ENCODE peak calls at places on chromosomes 16 and 17, in ten cellular contexts. F is cardiac muscle cell, S is stomach, B is endodermal cell, Y is upper lobe of right lung, L is GM23338, P is heart left ventricle, E is brain microvascular endothelial cell, Z is adrenal gland, J is left lung. R is an unnamed sample.

GRCh38 chr16:74372369-74372768 is 3.7 kb upstream of the NPIPB15 start:
- DNase-seq in F (no peak), S (no peak), B (no peak), Y (no peak), L (no peak), P (no peak), E (no peak), Z (no peak), J (no peak), R (no peak)

GRCh38 chr17:8832711-8833352 is 33.7 kb upstream of the MFSD6L start:
- DNase-seq in F (no peak), S (no peak), B (peak; percentile 97), Y (no peak), L (peak; percentile 85), P (no peak), E (no peak), Z (no peak), J (no peak), R (no peak)

GRCh38 chr17:7393613-7394451 is 493 bp downstream of the PLSCR3 start:
- DNase-seq in F (peak; percentile 16), S (peak; percentile 33), B (peak; percentile 90), Y (no peak), L (peak; percentile 88), P (no peak), E (no peak), Z (no peak), J (no peak), R (peak; percentile 44)

GRCh38 chr16:73095885-73096341 is 48.0 kb upstream of the ZFHX3 start:
- DNase-seq in F (peak; percentile 52), S (no peak), B (no peak), Y (no peak), L (no peak), P (peak; percentile 20), E (no peak), Z (peak; percentile 24), J (no peak), R (no peak)

GRCh38 chr16:30896203-30896889 is at the start of gene CTF1:
- DNase-seq in F (peak; percentile 88), S (peak; percentile 56), B (peak; percentile 93), Y (peak; percentile 88), L (peak; percentile 85), P (peak; percentile 85), E (peak; percentile 68), Z (peak; percentile 71), J (peak; percentile 79), R (peak; percentile 65)

GRCh38 chr17:44733753-44734152 is 25.0 kb upstream of the ADAM11 start:
- DNase-seq in F (peak; percentile 9), S (no peak), B (peak; percentile 90), Y (no peak), L (peak; percentile 78), P (no peak), E (peak; percentile 20), Z (no peak), J (no peak), R (peak; percentile 43)

GRCh38 chr16:1149101-1149636 is 3.7 kb upstream of the CACNA1H start:
- DNase-seq in F (no peak), S (no peak), B (no peak), Y (no peak), L (no peak), P (no peak), E (no peak), Z (no peak), J (no peak), R (no peak)

GRCh38 chr17:82752371-82753200 is 721 bp downstream of the TBCD start:
- DNase-seq in F (peak; percentile 27), S (no peak), B (peak; percentile 71), Y (peak; percentile 76), L (peak; percentile 24), P (no peak), E (no peak), Z (no peak), J (no peak), R (no peak)

GRCh38 chr16:49856741-49857330 is 924 bp upstream of the ZNF423 start:
- DNase-seq in F (peak; percentile 90), S (peak; percentile 74), B (peak; percentile 93), Y (peak; percentile 86), L (peak; percentile 89), P (peak; percentile 84), E (peak; percentile 81), Z (peak; percentile 79), J (peak; percentile 75), R (peak; percentile 11)

GRCh38 chr16:20415541-20415940 is 6.2 kb downstream of the ACSM5 start:
- DNase-seq in F (peak; percentile 10), S (no peak), B (no peak), Y (no peak), L (no peak), P (no peak), E (no peak), Z (no peak), J (no peak), R (peak; percentile 3)

GRCh38 chr17:34204402-34204801 is 50.7 kb upstream of the CCL2 start:
- DNase-seq in F (no peak), S (no peak), B (no peak), Y (no peak), L (no peak), P (no peak), E (no peak), Z (no peak), J (no peak), R (no peak)

GRCh38 chr17:34207572-34207971 is 47.5 kb upstream of the CCL2 start:
- DNase-seq in F (peak; percentile 12), S (no peak), B (no peak), Y (no peak), L (no peak), P (no peak), E (no peak), Z (no peak), J (no peak), R (no peak)

GRCh38 chr17:34205401-34205800 is 49.7 kb upstream of the CCL2 start:
- DNase-seq in F (no peak), S (no peak), B (no peak), Y (no peak), L (no peak), P (no peak), E (no peak), Z (no peak), J (no peak), R (no peak)

GRCh38 chr17:34203018-34203646 is 52.0 kb upstream of the CCL2 start:
- DNase-seq in F (no peak), S (no peak), B (no peak), Y (no peak), L (no peak), P (no peak), E (no peak), Z (no peak), J (no peak), R (no peak)

DNA sequence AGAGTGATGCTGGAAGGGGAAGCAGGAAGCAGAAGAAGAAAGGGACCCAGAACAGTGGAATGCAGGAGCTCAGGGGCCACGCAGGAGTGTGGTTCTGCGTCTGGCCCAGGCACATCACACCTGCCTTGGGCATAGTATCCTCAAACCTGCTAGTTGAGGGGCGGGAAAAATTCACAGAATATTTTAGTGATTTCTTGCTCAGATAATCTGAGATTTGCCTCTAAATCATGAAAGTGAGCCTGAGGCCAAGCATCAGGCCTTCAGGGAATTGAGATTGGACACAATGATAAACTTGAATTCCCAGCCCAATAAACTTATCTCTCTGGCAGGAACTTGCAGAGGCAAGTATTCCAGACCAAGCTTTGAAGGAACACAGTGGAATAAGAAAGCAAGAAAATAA is 48.5 kb upstream of the CCL2 start:
- DNase-seq in F (no peak), S (no peak), B (no peak), Y (no peak), L (no peak), P (no peak), E (no peak), Z (no peak), J (no peak), R (no peak)
- TF ChIP-seq CTCF in F (no peak), S (no peak), B (no peak), Y (no peak), L (no peak), P (no peak), E (no peak), Z (no peak), J (no peak), R (no peak)

DNA sequence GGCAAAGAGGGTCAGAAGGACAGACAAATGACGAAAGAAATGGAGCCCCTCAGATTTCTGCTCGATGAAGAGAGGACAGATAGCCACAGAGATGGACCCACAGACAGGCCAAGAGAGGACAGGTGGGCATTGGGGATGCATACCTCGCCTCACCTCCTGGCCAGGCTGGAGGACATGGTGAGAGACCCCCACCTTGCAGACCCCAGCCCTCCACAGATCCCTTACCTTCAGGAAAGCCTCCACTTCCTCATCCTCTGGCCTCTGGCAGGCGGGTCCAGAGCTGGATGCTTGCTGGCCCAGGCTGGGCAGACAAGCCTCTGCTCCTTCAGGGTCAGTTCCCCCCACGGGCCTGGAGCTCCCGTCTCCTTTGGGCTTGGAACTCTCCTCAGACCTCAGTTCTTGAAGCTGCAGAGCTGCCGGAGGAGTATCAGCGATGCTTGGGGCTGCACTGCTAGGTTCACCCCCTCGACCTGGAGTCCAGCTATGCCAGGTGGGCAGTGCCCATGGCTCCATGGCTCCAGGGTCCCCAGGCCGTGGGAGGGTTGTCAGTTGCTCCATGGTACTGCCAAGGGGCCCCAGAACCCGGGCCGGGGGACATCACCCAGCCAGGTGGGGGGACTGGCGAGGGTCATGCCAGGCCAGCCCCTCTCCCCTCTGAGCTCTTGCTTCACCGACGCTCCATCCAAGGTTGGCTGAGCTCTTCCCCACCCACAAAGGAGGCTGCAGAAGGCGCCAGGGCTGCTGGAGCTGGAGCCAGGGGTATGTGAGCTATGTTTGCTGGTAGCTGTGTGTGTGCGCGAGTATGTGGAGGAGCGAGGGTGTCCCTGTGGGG is 1.0 kb downstream of the TSPOAP1 start:
- DNase-seq in F (peak; percentile 23), S (no peak), B (no peak), Y (peak; percentile 67), L (no peak), P (no peak), E (no peak), Z (no peak), J (no peak), R (no peak)
- H3K4me3 ChIP-seq in F (no peak overlapping the region), S (peak overlapping the region; percentile 1), B (no peak overlapping the region), Y (peak overlapping the region; percentile 14), L (no peak overlapping the region), P (no peak overlapping the region), E (no peak overlapping the region), Z (no peak overlapping the region), J (no peak overlapping the region), R (no peak overlapping the region)

GRCh38 chr16:57504491-57504890 is 18.2 kb upstream of the DOK4 start:
- DNase-seq in F (no peak), S (no peak), B (no peak), Y (no peak), L (no peak), P (no peak), E (no peak), Z (no peak), J (no peak), R (no peak)
- H3K27me3 ChIP-seq in F (no peaks in the 10 kb centered on the region), S (no peaks in the 10 kb centered on the region), B (no peaks in the 10 kb centered on the region), Y (no peaks in the 10 kb centered on the region), L (no peaks in the 10 kb centered on the region), P (no peaks in the 10 kb centered on the region), E (no peaks in the 10 kb centered on the region), Z (no peaks in the 10 kb centered on the region), J (no peaks in the 10 kb centered on the region), R (peaks cover 2% of the 10 kb centered on the region)

DNA sequence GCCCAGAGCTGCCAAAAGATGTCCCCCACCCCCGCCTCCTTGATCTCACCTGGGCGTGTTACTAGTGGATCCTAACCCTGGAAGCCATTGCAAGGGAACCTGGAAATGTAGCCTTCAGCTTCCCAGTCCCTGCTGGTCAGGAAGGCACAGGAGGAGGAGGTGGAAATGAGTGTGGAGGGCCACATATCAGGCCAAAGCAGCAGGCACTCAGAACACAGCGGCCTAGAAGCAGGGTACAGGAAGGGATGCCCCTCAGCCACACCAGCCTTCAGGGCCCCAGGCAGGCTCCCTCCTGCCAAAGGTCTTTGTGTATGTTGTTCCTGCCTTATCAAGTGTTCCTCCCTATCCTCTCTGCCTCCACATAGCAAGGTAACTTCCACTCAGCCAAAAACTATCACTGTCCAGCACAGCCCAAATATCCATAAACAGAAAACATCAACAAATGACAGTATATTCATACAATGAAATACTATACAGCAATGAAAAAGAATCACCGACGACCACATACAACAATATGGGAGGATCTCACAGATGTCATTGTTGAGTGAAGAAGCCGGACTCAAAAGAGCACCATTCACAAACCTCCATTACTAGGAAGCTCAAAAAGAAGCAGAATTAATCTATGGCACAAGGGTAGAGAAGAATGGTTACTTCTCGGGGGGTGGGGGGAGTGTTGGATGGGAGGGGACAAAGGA is 28.2 kb upstream of the TNFRSF13B start:
- DNase-seq in F (no peak), S (no peak), B (no peak), Y (no peak), L (no peak), P (no peak), E (no peak), Z (no peak), J (no peak), R (no peak)
- TF ChIP-seq CTCF in F (no peak), S (no peak), B (no peak), Y (no peak), L (no peak), P (no peak), E (no peak), Z (no peak), J (no peak), R (no peak)

R was measured in bronchial epithelial cell.